ENCODE peak calls at places on chromosomes 5 and 9, in six cellular contexts. J is RCC 7860; G is ecto neural progenitor cell; Y is bronchial epithelial cell; F is SHP77; W is stimulated activated CD8-positive, alpha-beta memory T cell treated with anti-CD3 and anti-CD28 coated beads, Interleukin-12 subunit alpha, Interleukin-12 subunit beta, amount 100 ng/mL, for 1 hour. K is an unnamed sample.

GRCh38 chr5:163916376-163916775 is 411.0 kb downstream of the MAT2B start:
- DNase-seq in J (no peak), G (no peak), Y (peak; percentile 7), F (no peak), W (no peak), K (no peak)

GRCh38 chr5:94467560-94468504 is 150.6 kb downstream of the KIAA0825 start:
- DNase-seq in J (no peak), G (no peak), Y (no peak), F (no peak), W (no peak), K (no peak)

GRCh38 chr9:136260936-136261472 is 15.4 kb upstream of the QSOX2 start:
- DNase-seq in J (no peak), G (no peak), Y (no peak), F (no peak), W (no peak), K (no peak)

GRCh38 chr5:178483620-178484019 is 106.6 kb downstream of the COL23A1 start:
- DNase-seq in J (no peak), G (no peak), Y (no peak), F (no peak), W (peak; percentile 16), K (no peak)

GRCh38 chr5:39214912-39215709 is 4.3 kb downstream of the FYB1 start:
- DNase-seq in J (no peak), G (no peak), Y (no peak), F (no peak), W (no peak), K (no peak)

GRCh38 chr5:160524827-160525226 is 103.2 kb downstream of the PTTG1 start:
- DNase-seq in J (no peak), G (no peak), Y (no peak), F (no peak), W (no peak), K (no peak)

GRCh38 chr5:168481330-168481788 is 4.9 kb upstream of the RARS1 start:
- DNase-seq in J (no peak), G (no peak), Y (no peak), F (no peak), W (no peak), K (no peak)

GRCh38 chr9:134322781-134323241 is 3.4 kb upstream of the RXRA start:
- DNase-seq in J (no peak), G (no peak), Y (no peak), F (no peak), W (no peak), K (no peak)

GRCh38 chr5:177980776-177981175 is 15.3 kb downstream of the PROP1 start:
- DNase-seq in J (no peak), G (no peak), Y (no peak), F (no peak), W (no peak), K (no peak)

GRCh38 chr9:91771027-91771426 is 179.0 kb downstream of the ROR2 start:
- DNase-seq in J (peak; percentile 45), G (no peak), Y (peak; percentile 63), F (no peak), W (no peak), K (no peak)

GRCh38 chr9:105401651-105402050 is 46.2 kb upstream of the FSD1L start:
- DNase-seq in J (no peak), G (no peak), Y (no peak), F (no peak), W (no peak), K (peak; percentile 43)

GRCh38 chr5:136108131-136108739 is 24.4 kb upstream of the SMAD5 start:
- DNase-seq in J (no peak), G (no peak), Y (peak; percentile 82), F (no peak), W (no peak), K (no peak)

GRCh38 chr5:62466228-62466627 is 53.7 kb downstream of the IPO11 start:
- DNase-seq in J (no peak), G (no peak), Y (no peak), F (no peak), W (no peak), K (no peak)

GRCh38 chr5:38500861-38501260 is 55.6 kb downstream of the LIFR start:
- DNase-seq in J (no peak), G (no peak), Y (peak; percentile 46), F (no peak), W (no peak), K (no peak)

GRCh38 chr5:120504057-120504456 is 40.0 kb downstream of the PRR16 start:
- DNase-seq in J (no peak), G (no peak), Y (no peak), F (no peak), W (no peak), K (no peak)

GRCh38 chr5:81794246-81794645 is 43.3 kb upstream of the SSBP2 start:
- DNase-seq in J (no peak), G (no peak), Y (no peak), F (no peak), W (no peak), K (no peak)

GRCh38 chr9:135471751-135472640 is 7.6 kb upstream of the PPP1R26 start:
- DNase-seq in J (no peak), G (peak; percentile 86), Y (no peak), F (no peak), W (no peak), K (no peak)

GRCh38 chr5:95087819-95088317 is 197.0 kb downstream of the MCTP1 start:
- DNase-seq in J (no peak), G (no peak), Y (no peak), F (no peak), W (no peak), K (no peak)

GRCh38 chr5:87114631-87115030 is 153.1 kb upstream of the RASA1 start:
- DNase-seq in J (no peak), G (no peak), Y (no peak), F (no peak), W (no peak), K (no peak)

GRCh38 chr5:159104058-159104651 is 4.4 kb upstream of the EBF1 start:
- DNase-seq in J (no peak), G (peak; percentile 79), Y (peak; percentile 5), F (no peak), W (no peak), K (no peak)

GRCh38 chr5:54309237-54309636 is 1.1 kb downstream of the ARL15 start:
- DNase-seq in J (no peak), G (no peak), Y (peak; percentile 26), F (no peak), W (no peak), K (peak; percentile 28)

GRCh38 chr5:102531506-102531905 is 32.7 kb upstream of the SLCO6A1 start:
- DNase-seq in J (no peak), G (no peak), Y (peak; percentile 7), F (no peak), W (no peak), K (no peak)

GRCh38 chr9:92614123-92614510 is 55.8 kb downstream of the IPPK start:
- DNase-seq in J (no peak), G (no peak), Y (no peak), F (no peak), W (no peak), K (no peak)

GRCh38 chr9:133050781-133051180 is 11.0 kb upstream of the CEL start:
- DNase-seq in J (no peak), G (no peak), Y (no peak), F (peak; percentile 91), W (no peak), K (no peak)

GRCh38 chr9:73269430-73270101 is 117.9 kb downstream of the ANXA1 start:
- DNase-seq in J (peak; percentile 20), G (no peak), Y (peak; percentile 60), F (no peak), W (no peak), K (peak; percentile 49)

GRCh38 chr5:10501554-10502075 is 59.9 kb downstream of the ROPN1L start:
- DNase-seq in J (no peak), G (no peak), Y (no peak), F (no peak), W (no peak), K (no peak)

GRCh38 chr5:130141689-130142320 is 237.5 kb downstream of the CHSY3 start:
- DNase-seq in J (no peak), G (peak; percentile 60), Y (peak; percentile 49), F (no peak), W (no peak), K (peak; percentile 39)

GRCh38 chr5:149583394-149583793 is 2.1 kb downstream of the ARHGEF37 start:
- DNase-seq in J (no peak), G (no peak), Y (no peak), F (peak; percentile 41), W (no peak), K (no peak)

GRCh38 chr9:102911185-102911584 is 83.9 kb upstream of the CYLC2 start:
- DNase-seq in J (no peak), G (no peak), Y (no peak), F (no peak), W (no peak), K (no peak)

GRCh38 chr5:50715001-50715400 is 48.6 kb downstream of the PARP8 start:
- DNase-seq in J (no peak), G (no peak), Y (no peak), F (no peak), W (no peak), K (no peak)

GRCh38 chr5:178086266-178086665 is 27.1 kb upstream of the N4BP3 start:
- DNase-seq in J (no peak), G (no peak), Y (peak; percentile 56), F (no peak), W (no peak), K (no peak)

GRCh38 chr5:95812100-95812472 is 10.4 kb downstream of the GLRX start:
- DNase-seq in J (no peak), G (no peak), Y (no peak), F (no peak), W (no peak), K (peak; percentile 31)

GRCh38 chr9:97605246-97605645 is 27.9 kb downstream of the TSTD2 start:
- DNase-seq in J (no peak), G (no peak), Y (no peak), F (no peak), W (no peak), K (no peak)

GRCh38 chr5:1016036-1016435 is 7.4 kb downstream of the NKD2 start:
- DNase-seq in J (no peak), G (no peak), Y (no peak), F (no peak), W (no peak), K (no peak)

GRCh38 chr5:181261320-181262085 is 560 bp upstream of the TRIM52 start:
- DNase-seq in J (peak; percentile 57), G (peak; percentile 77), Y (peak; percentile 42), F (no peak), W (peak; percentile 57), K (peak; percentile 70)

GRCh38 chr9:79581388-79581787 is 9.6 kb downstream of the TLE4 start:
- DNase-seq in J (no peak), G (no peak), Y (peak; percentile 50), F (no peak), W (no peak), K (no peak)

GRCh38 chr9:99140685-99141314 is 35.9 kb downstream of the TGFBR1 start:
- DNase-seq in J (peak; percentile 33), G (peak; percentile 60), Y (peak; percentile 39), F (peak; percentile 23), W (peak; percentile 20), K (peak; percentile 75)

GRCh38 chr5:24161559-24161958 is 483.2 kb downstream of the CDH10 start:
- DNase-seq in J (peak; percentile 79), G (no peak), Y (peak; percentile 26), F (no peak), W (no peak), K (peak; percentile 56)

GRCh38 chr9:107345327-107345726 is 62.2 kb downstream of the RAD23B start:
- DNase-seq in J (no peak), G (no peak), Y (no peak), F (no peak), W (no peak), K (no peak)

GRCh38 chr9:108012405-108012804 is 522.8 kb upstream of the KLF4 start:
- DNase-seq in J (no peak), G (no peak), Y (no peak), F (no peak), W (no peak), K (no peak)

K was measured in RKO.